ENCODE peak calls at places on chromosomes 2 and 18, in four cellular contexts. H is HCT116, G is ovary, Y is transverse colon. L is an unnamed sample.

GRCh38 chr2:191501390-191502168 is 176.4 kb upstream of the NABP1 start:
- DNase-seq in H (peak), G (no peak), Y (no peak), L (no peak)

GRCh38 chr2:235468978-235469694 is 24.7 kb upstream of the AGAP1 start:
- DNase-seq in G (no peak), Y (peak), H (peak), L (peak)

GRCh38 chr2:216857131-216857550 is 2.7 kb downstream of the TNP1 start:
- DNase-seq in G (no peak), H (no peak), Y (no peak), L (no peak)

GRCh38 chr2:212005077-212005671 is 533.4 kb downstream of the ERBB4 start:
- DNase-seq in G (no peak), H (peak), Y (no peak), L (no peak)

GRCh38 chr2:240436626-240437180 is 1.2 kb downstream of the GPC1 start:
- DNase-seq in G (no peak), H (no peak), Y (no peak), L (peak)

GRCh38 chr2:169983506-169983905 is 156.3 kb downstream of the UBR3 start:
- DNase-seq in Y (no peak), G (no peak), H (no peak), L (no peak)

GRCh38 chr2:219042157-219042556 is 841 bp upstream of the CFAP65 start:
- DNase-seq in Y (no peak), G (no peak), H (no peak), L (no peak)

GRCh38 chr18:36176739-36177138 is 10.6 kb upstream of the MOCOS start:
- DNase-seq in H (no peak), G (no peak), Y (no peak), L (no peak)

GRCh38 chr2:207632575-207633492 is 7.6 kb upstream of the METTL21A start:
- DNase-seq in Y (no peak), H (no peak), G (no peak), L (no peak)

DNA sequence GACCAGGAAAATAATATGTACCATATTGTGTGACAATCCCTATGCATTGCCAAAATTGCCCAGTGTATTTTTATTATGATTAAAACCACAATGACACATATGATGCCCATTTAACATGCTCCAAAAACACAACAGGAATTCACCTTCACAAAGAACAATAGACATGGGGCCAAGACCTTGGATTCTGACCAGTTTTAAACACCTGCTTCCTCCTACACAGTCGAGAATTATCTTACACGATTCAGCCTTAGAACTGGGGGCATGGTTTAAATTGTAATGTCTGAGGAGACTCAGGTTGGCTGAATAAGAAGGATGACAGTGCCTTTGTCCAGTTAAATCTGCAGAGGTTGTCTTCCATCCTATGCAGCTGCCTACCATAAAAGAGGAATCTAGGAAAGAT is 212.7 kb downstream of the PLCL1 start:
- DNase-seq in Y (no peak), G (no peak), H (no peak), L (no peak)
- TF ChIP-seq POLR2A in Y (no peak), G (no peak), H (no peak), L (no peak)

GRCh38 chr18:65206551-65207260 is 544.1 kb upstream of the CDH7 start:
- DNase-seq in H (no peak), G (no peak), Y (no peak), L (no peak)
- TF ChIP-seq CTCF in H (no peak), G (no peak), Y (no peak), L (no peak)

DNA sequence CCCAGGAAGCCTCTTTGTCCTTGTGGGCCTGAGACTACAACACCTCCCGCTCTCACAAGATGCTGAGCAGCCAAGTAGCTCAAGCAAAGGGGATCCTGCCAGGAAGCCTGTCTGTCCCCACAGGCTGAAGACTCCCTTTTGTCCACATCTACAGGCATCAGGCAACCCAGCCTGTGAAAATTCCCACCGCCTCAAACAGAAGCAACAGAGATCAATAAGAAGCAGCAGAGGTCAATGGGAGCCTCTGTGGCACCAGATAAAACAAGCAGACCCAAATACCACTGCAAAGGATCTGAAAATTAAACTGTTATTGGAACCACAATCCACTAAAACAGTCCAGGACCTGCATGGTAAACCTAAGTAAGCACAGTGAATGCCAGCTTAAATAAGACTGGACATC is 48.5 kb downstream of the ASXL2 start:
- DNase-seq in G (no peak), Y (no peak), H (no peak), L (no peak)
- TF ChIP-seq POLR2A in G (no peak), Y (no peak), H (no peak), L (no peak)

DNA sequence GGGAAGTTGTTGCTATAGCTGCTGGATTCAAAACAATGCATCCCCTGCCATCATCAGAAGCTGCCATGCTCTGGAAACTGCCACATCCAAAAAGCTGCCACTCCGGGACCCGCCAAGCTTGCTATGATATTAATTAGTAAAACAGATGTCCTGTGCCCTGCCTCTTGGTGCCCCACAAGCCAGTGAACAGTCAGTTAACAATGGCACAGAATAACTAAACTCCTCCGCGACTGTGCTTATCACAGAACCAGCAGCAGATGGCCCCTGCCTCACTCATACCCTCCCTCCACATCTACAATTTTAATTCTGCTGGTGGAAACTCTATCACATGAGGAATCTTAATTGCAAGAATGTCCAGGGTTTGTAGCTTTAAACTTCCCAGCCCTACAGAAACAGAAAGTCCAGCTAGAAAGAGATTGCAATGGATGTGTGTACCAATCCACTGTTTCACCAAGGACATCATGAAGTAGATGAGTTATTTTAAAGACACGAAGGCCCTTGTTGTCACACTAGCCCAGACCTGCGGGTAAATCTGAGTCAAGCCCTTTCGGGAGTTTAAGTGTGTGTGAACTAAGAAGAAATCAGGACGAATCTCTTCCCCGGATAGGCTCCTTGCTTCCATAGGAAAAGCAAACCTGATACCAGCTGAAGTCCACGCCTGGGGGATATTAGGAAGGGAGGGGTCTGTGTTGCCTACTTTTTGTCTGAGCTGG is 7.4 kb upstream of the ACYP2 start:
- DNase-seq in G (no peak), H (no peak), Y (no peak), L (no peak)
- TF ChIP-seq CTCF in G (no peak), H (no peak), Y (no peak), L (no peak)

GRCh38 chr2:9843229-9844035 is at the start of gene TAF1B:
- DNase-seq in H (peak), G (peak), Y (peak), L (peak)
- TF ChIP-seq POLR2A in H (peak), G (peak), Y (peak), L (peak)

GRCh38 chr2:181145645-181146044 is 165.2 kb downstream of the UBE2E3 start:
- DNase-seq in H (no peak), Y (no peak), G (no peak), L (no peak)

GRCh38 chr2:181146171-181146570 is 165.8 kb downstream of the UBE2E3 start:
- DNase-seq in Y (no peak), G (no peak), H (no peak), L (no peak)

GRCh38 chr2:181142514-181142913 is 162.1 kb downstream of the UBE2E3 start:
- DNase-seq in G (no peak), H (no peak), Y (no peak), L (no peak)

GRCh38 chr2:181141676-181142075 is 161.3 kb downstream of the UBE2E3 start:
- DNase-seq in Y (no peak), G (no peak), H (no peak), L (no peak)

DNA sequence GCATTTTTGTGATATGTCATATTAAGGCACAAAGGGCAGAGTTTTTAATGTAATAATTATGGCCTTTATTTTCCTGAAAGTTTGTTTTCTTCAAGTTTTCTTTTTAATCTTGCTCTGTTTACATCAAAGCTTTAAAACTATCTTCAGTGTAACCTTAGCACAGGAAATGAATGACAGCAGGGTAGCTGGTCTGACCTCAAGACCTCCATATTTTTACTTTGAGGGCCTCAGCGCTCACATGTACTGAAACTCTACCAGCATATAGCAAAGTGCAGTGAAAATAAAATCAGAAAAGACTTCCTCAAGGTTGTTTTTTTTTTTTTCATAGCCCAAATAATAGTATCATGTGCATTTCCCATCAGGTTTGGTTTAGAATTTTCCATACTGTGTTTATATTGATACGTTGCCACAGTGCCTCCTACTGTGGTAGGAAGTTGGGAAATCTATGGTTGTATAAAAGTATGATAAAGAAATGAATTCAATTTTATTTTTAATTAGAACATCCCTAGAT is 163.4 kb downstream of the UBE2E3 start:
- DNase-seq in Y (no peak), G (no peak), H (no peak), L (no peak)
- TF ChIP-seq CTCF in Y (no peak), G (no peak), H (no peak), L (no peak)

GRCh38 chr2:86704482-86704971 is 15.6 kb upstream of the RMND5A start:
- DNase-seq in Y (peak), H (peak), G (peak), L (peak)
- TF ChIP-seq POLR2A in Y (peak), H (no peak), G (no peak), L (no peak)